ENCODE peak calls at places on chromosomes 13 and 19, in ten cellular contexts. X is astrocyte, F is mesothelial cell of epicardium, D is ovary, S is natural killer cell, B is mucosa of descending colon, V is GM12865, I is GM12864, W is esophagus squamous epithelium, Y is astrocyte of the spinal cord. P is an unnamed sample.

GRCh38 chr13:94641432-94641941 is 39.8 kb downstream of the GPR180 start:
- DNase-seq in B (no peak), X (peak), S (no peak), D (no peak), Y (peak), W (no peak), F (no peak), I (no peak), V (no peak), P (no peak)

GRCh38 chr19:33781536-33781935 is 15.1 kb upstream of the KCTD15 start:
- DNase-seq in X (no peak), W (no peak), F (no peak), S (no peak), D (no peak), B (no peak), V (no peak), Y (no peak), I (no peak), P (no peak)

GRCh38 chr19:41555752-41556151 is 20.2 kb upstream of the CEACAM21 start:
- DNase-seq in D (no peak), W (no peak), V (no peak), S (no peak), Y (no peak), X (no peak), B (no peak), F (no peak), I (no peak), P (no peak)

GRCh38 chr13:101455863-101456262 is 3.4 kb downstream of the ITGBL1 start:
- DNase-seq in V (no peak), B (no peak), D (no peak), F (no peak), Y (peak), W (no peak), I (no peak), S (no peak), X (peak), P (no peak)

GRCh38 chr13:41756198-41756885 is 204.6 kb downstream of the VWA8 start:
- DNase-seq in S (no peak), V (no peak), W (no peak), F (no peak), Y (no peak), X (no peak), I (no peak), D (no peak), B (no peak), P (no peak)

GRCh38 chr19:1952635-1953034 is 11.7 kb downstream of the CSNK1G2 start:
- DNase-seq in F (no peak), S (no peak), X (no peak), I (no peak), D (no peak), B (no peak), Y (no peak), V (no peak), W (no peak), P (no peak)

GRCh38 chr19:1746401-1747284 is 6.7 kb upstream of the ONECUT3 start:
- DNase-seq in X (peak), S (no peak), V (peak), W (no peak), Y (peak), B (no peak), I (no peak), D (no peak), F (no peak), P (no peak)

GRCh38 chr19:58001895-58002369 is 688 bp downstream of the ZNF606 start:
- DNase-seq in W (no peak), I (no peak), F (no peak), Y (peak), X (peak), S (no peak), V (no peak), B (no peak), D (no peak), P (peak)

GRCh38 chr19:13992025-13992424 is 14.1 kb downstream of the RFX1 start:
- DNase-seq in Y (no peak), F (no peak), V (no peak), D (no peak), X (no peak), I (no peak), S (no peak), W (no peak), B (no peak), P (no peak)

GRCh38 chr19:4971424-4971793 is 2.5 kb downstream of the KDM4B start:
- DNase-seq in S (no peak), W (no peak), F (no peak), D (peak), I (no peak), V (no peak), Y (peak), B (peak), X (no peak), P (peak)

GRCh38 chr13:23572836-23573235 is 2.6 kb downstream of the TNFRSF19 start:
- DNase-seq in W (no peak), I (no peak), Y (no peak), B (no peak), F (no peak), S (no peak), D (no peak), X (no peak), V (peak), P (no peak)

GRCh38 chr13:90105276-90105675 is 1242.2 kb upstream of the MIR17HG start:
- DNase-seq in B (no peak), X (peak), W (no peak), I (no peak), S (no peak), F (no peak), Y (peak), D (no peak), V (no peak), P (no peak)

GRCh38 chr13:41457589-41458186 is 338 bp downstream of the RGCC start:
- DNase-seq in V (peak), Y (no peak), W (no peak), S (peak), B (peak), F (no peak), X (no peak), D (no peak), I (no peak), P (peak)

GRCh38 chr19:38319421-38320258 is at the start of gene KCNK6:
- DNase-seq in I (no peak), W (no peak), X (peak), S (peak), F (peak), B (peak), V (peak), Y (no peak), D (peak), P (no peak)

GRCh38 chr19:39444598-39445257 is 654 bp upstream of the SUPT5H start:
- DNase-seq in D (no peak), S (no peak), B (no peak), V (peak), I (no peak), Y (no peak), X (peak), F (no peak), W (no peak), P (no peak)

GRCh38 chr13:63625869-63626268 is 2210.2 kb upstream of the PCDH20 start:
- DNase-seq in S (no peak), I (no peak), W (no peak), Y (peak), X (peak), V (no peak), F (no peak), D (no peak), B (no peak), P (no peak)

GRCh38 chr19:40413291-40413994 is at the start of gene PRX:
- DNase-seq in V (no peak), W (no peak), D (no peak), S (no peak), I (no peak), F (no peak), X (no peak), B (no peak), Y (no peak), P (peak)

GRCh38 chr13:112152846-112153245 is 85.9 kb downstream of the SOX1 start:
- DNase-seq in D (no peak), B (no peak), W (no peak), Y (no peak), V (no peak), X (no peak), S (no peak), F (no peak), I (no peak), P (no peak)

GRCh38 chr19:9362905-9363304 is at the start of gene ZNF177:
- DNase-seq in I (no peak), X (peak), Y (peak), F (no peak), S (no peak), D (no peak), V (no peak), B (no peak), W (no peak), P (no peak)

GRCh38 chr13:114272977-114273376 is 8.4 kb upstream of the UPF3A start:
- DNase-seq in F (no peak), B (no peak), V (no peak), I (no peak), Y (no peak), S (no peak), D (no peak), X (no peak), W (no peak), P (no peak)

GRCh38 chr13:108705031-108705430 is 75.6 kb downstream of the MYO16 start:
- DNase-seq in Y (no peak), W (no peak), X (no peak), I (no peak), F (no peak), B (no peak), D (no peak), S (no peak), V (no peak), P (no peak)

GRCh38 chr13:49637989-49638388 is 9.7 kb downstream of the ARL11 start:
- DNase-seq in X (no peak), S (no peak), D (no peak), I (no peak), W (no peak), Y (no peak), V (no peak), B (no peak), F (no peak), P (no peak)

GRCh38 chr19:14318873-14319272 is 62.4 kb upstream of the ADGRE5 start:
- DNase-seq in D (no peak), S (no peak), F (no peak), B (peak), I (no peak), W (no peak), V (peak), Y (no peak), X (no peak), P (peak)

GRCh38 chr13:110289661-110290060 is 17.3 kb downstream of the COL4A1 start:
- DNase-seq in W (no peak), B (no peak), I (no peak), X (no peak), Y (no peak), D (no peak), F (no peak), V (no peak), S (no peak), P (no peak)

GRCh38 chr13:82717249-82717648 is 1165.0 kb downstream of the SLITRK1 start:
- DNase-seq in B (no peak), I (no peak), Y (peak), S (no peak), D (no peak), X (peak), V (no peak), W (no peak), F (no peak), P (no peak)

GRCh38 chr13:111490611-111491010 is 170.2 kb downstream of the TEX29 start:
- DNase-seq in D (no peak), X (no peak), Y (no peak), V (no peak), F (peak), W (no peak), I (no peak), B (no peak), S (peak), P (no peak)

GRCh38 chr19:45283443-45284033 is 32.5 kb downstream of the MARK4 start:
- DNase-seq in I (peak), W (no peak), D (no peak), F (no peak), Y (no peak), V (peak), S (no peak), B (no peak), X (no peak), P (peak)

GRCh38 chr13:90315061-90315460 is 1032.4 kb upstream of the MIR17HG start:
- DNase-seq in F (no peak), I (no peak), X (no peak), B (no peak), D (no peak), V (no peak), S (no peak), Y (no peak), W (no peak), P (no peak)

GRCh38 chr13:101307181-101307701 is 109.1 kb downstream of the NALCN start:
- DNase-seq in B (no peak), D (peak), V (no peak), F (no peak), W (no peak), X (peak), Y (peak), I (no peak), S (no peak), P (no peak)

GRCh38 chr13:75946746-75947397 is 310.7 kb downstream of the LMO7 start:
- DNase-seq in X (no peak), W (no peak), B (no peak), V (no peak), F (no peak), Y (no peak), I (no peak), S (no peak), D (no peak), P (no peak)

GRCh38 chr13:114282143-114282685 is 813 bp downstream of the UPF3A start:
- DNase-seq in B (peak), V (peak), X (no peak), D (peak), W (no peak), I (no peak), S (peak), Y (peak), F (peak), P (peak)

GRCh38 chr13:70623260-70623659 is 515.0 kb upstream of the KLHL1 start:
- DNase-seq in F (no peak), S (no peak), Y (peak), X (peak), B (no peak), D (no peak), W (no peak), V (peak), I (no peak), P (no peak)

GRCh38 chr13:40875048-40875447 is 85.6 kb downstream of the SLC25A15 start:
- DNase-seq in W (no peak), S (no peak), V (no peak), F (no peak), Y (no peak), B (no peak), I (no peak), D (no peak), X (no peak), P (no peak)

GRCh38 chr19:4732680-4733114 is 9.1 kb upstream of the DPP9 start:
- DNase-seq in I (no peak), F (no peak), S (no peak), W (no peak), X (no peak), B (peak), V (peak), D (no peak), Y (peak), P (peak)

GRCh38 chr13:94195715-94196114 is 283.8 kb downstream of the DCT start:
- DNase-seq in X (peak), S (no peak), F (no peak), Y (peak), D (no peak), V (no peak), I (no peak), B (no peak), W (no peak), P (no peak)

GRCh38 chr19:13742756-13743155 is 21.6 kb upstream of the MRI1 start:
- DNase-seq in V (no peak), X (no peak), F (no peak), W (no peak), D (no peak), S (no peak), B (no peak), I (no peak), Y (no peak), P (no peak)

GRCh38 chr13:59399513-59399912 is 764.2 kb downstream of the DIAPH3 start:
- DNase-seq in V (no peak), Y (no peak), F (no peak), X (no peak), S (no peak), W (no peak), D (no peak), I (no peak), B (no peak), P (no peak)

GRCh38 chr13:38044067-38044466 is 174.5 kb upstream of the TRPC4 start:
- DNase-seq in B (no peak), I (no peak), D (no peak), Y (no peak), V (no peak), F (no peak), S (no peak), W (no peak), X (no peak), P (no peak)

GRCh38 chr13:38042771-38043170 is 173.2 kb upstream of the TRPC4 start:
- DNase-seq in S (no peak), W (no peak), F (no peak), B (no peak), X (peak), Y (peak), D (no peak), V (no peak), I (no peak), P (no peak)

GRCh38 chr13:38045278-38046048 is 175.9 kb upstream of the TRPC4 start:
- DNase-seq in W (no peak), V (peak), B (no peak), D (no peak), I (no peak), X (peak), F (no peak), S (no peak), Y (peak), P (no peak)

DNA sequence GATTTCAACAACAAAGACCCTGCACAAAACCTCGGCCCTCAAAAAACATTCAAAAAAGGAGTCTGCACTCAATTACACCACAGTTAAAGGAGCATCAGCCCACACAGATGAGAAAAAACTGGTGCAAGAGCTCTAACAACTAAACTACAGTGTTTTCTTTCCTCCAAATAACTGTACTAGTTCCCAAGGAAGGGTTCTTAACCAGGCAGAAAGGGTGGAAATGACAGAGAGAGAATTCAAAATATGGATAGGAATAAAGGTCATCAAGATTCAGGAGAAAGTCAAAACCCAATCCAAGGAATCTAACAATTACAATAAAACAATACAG is 176.4 kb upstream of the TRPC4 start:
- DNase-seq in X (no peak), D (no peak), V (no peak), S (no peak), Y (no peak), W (no peak), I (no peak), B (no peak), F (no peak), P (no peak)
- TF ChIP-seq CTCF in X (no peak), D (no peak), V (no peak), S (no peak), Y (no peak), W (no peak), I (no peak), B (no peak), F (no peak), P (no peak)

DNA sequence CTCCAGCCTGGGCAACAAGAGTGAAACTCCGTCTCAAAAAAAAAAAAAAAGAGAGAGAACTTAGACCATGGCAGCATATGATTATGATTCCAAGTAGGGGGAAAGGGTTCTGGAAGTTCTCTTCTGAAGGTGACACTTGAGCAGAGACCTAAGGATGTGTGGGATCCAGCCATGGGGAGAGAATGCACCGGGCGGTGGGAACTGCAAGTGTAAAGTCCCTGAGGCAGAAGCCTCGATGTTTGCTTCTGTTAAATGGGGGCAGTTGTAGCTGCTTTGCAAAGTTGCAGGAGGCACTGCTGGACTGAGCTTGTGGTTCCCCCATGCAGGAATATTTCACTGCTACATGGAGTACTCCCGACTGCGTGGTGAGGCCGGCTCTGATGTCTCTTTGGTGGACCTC is 9.1 kb downstream of the SLC44A2 start:
- DNase-seq in X (no peak), F (no peak), B (no peak), S (no peak), D (no peak), W (no peak), V (no peak), Y (no peak), I (no peak), P (no peak)
- TF ChIP-seq CTCF in X (no peak), F (no peak), B (no peak), S (no peak), D (no peak), W (no peak), V (no peak), Y (no peak), I (no peak), P (no peak)

GRCh38 chr19:15812059-15812722 is 3.3 kb downstream of the OR10H1 start:
- DNase-seq in Y (no peak), F (no peak), I (no peak), D (no peak), B (no peak), S (no peak), W (no peak), V (peak), X (no peak), P (no peak)
- TF ChIP-seq CTCF in Y (no peak), F (no peak), I (peak), D (no peak), B (no peak), S (no peak), W (peak), V (peak), X (no peak), P (peak)

DNA sequence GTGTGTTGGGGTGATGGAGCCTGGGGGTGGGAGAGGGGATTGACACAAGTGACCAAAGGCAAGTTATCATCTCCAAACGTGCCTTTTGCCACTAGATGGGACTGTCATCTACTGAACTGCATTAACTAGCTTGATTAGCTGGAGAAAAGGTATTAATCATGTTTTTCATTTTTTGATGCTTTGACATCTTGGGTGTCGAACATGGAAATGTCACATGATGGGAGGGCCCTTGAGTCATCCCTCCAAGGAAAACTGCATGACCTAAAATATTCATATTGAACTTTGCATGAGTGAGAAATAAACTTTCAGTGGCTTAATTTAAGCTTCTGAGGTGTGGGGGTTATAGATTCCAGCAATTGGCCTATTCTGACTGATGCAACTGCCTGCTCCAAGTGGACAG is 73.3 kb downstream of the ALOX5AP start:
- DNase-seq in F (no peak), W (no peak), D (no peak), Y (no peak), B (no peak), S (no peak), X (no peak), V (no peak), I (no peak), P (no peak)
- TF ChIP-seq CTCF in F (no peak), W (no peak), D (no peak), Y (no peak), B (no peak), S (no peak), X (no peak), V (no peak), I (no peak), P (peak)

DNA sequence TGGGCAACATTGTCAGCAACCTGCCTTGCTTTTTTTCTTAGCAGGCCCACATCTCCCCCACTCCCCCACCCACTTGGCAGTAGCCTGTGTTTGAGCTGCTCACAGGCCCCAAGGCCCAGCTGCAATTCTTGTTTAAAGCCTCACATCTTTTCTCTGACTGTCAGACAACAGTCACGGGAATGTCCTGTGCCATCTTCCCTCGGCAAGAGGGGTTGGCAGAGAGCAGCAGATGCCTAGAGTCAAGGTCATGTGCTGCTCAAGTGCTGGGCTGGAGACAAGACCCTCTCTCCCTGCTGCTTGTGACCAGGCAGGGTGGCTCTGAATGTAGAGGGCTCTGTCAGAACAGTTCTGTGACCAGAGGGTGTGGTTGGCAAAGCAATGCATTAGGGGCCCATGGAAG is 47.4 kb downstream of the BBC3 start:
- DNase-seq in S (no peak), D (no peak), I (no peak), Y (no peak), F (no peak), V (no peak), B (no peak), W (no peak), X (no peak), P (no peak)
- TF ChIP-seq CTCF in S (no peak), D (no peak), I (no peak), Y (no peak), F (no peak), V (no peak), B (no peak), W (no peak), X (no peak), P (no peak)

DNA sequence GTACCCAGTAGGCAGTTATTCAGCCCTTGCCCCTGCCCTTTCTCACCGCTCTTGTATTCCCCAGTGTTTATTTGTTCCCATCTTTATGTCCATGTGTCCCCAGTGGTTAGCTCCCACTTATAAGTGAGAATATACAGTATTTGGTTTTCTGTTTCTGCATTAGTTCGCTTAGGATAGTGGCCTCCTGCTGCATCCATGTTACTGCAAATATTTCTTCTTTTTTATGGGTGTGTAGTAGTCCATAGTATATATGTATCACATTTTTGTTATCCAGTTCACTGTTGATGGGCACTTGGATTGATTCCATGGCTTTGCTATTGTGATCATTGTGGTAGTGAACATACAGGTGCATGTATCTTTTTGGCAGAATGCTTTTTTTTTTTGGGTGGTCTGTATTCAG is 32.7 kb downstream of the URI1 start:
- DNase-seq in Y (no peak), V (no peak), S (no peak), F (no peak), B (no peak), I (no peak), W (no peak), D (no peak), X (no peak), P (no peak)
- TF ChIP-seq CTCF in Y (no peak), V (no peak), S (no peak), F (no peak), B (no peak), I (no peak), W (no peak), D (no peak), X (no peak), P (no peak)